ENCODE peak calls at places on chromosomes 6 and 20, in five cellular contexts. C is thoracic aorta, Q is PC-9, K is ovary, X is A673. Y is an unnamed sample.

GRCh38 chr6:71134929-71135642 is 153.5 kb upstream of the OGFRL1 start:
- DNase-seq in K (no peak), X (no peak), Q (no peak), C (no peak), Y (no peak)

GRCh38 chr6:56752009-56752408 is 109.3 kb upstream of the DST start:
- DNase-seq in Q (no peak), X (peak), K (no peak), C (no peak), Y (no peak)

GRCh38 chr20:59829415-59830106 is 103.9 kb downstream of the SYCP2 start:
- DNase-seq in Q (no peak), C (no peak), X (no peak), K (no peak), Y (no peak)

GRCh38 chr6:32700391-32701040 is 34.1 kb upstream of the HLA-DQB1 start:
- DNase-seq in C (no peak), K (peak), Q (peak), X (peak), Y (peak)

GRCh38 chr6:49915035-49915434 is 48.7 kb upstream of the CRISP1 start:
- DNase-seq in Q (no peak), K (no peak), X (peak), C (no peak), Y (no peak)

GRCh38 chr20:33466303-33466646 is 22.7 kb upstream of the SNTA1 start:
- DNase-seq in X (no peak), Q (no peak), K (no peak), C (no peak), Y (no peak)

GRCh38 chr6:33633462-33634158 is 12.5 kb downstream of the ITPR3 start:
- DNase-seq in Q (no peak), C (no peak), X (peak), K (peak), Y (peak)

GRCh38 chr20:49769125-49769581 is 43.5 kb upstream of the SLC9A8 start:
- DNase-seq in X (no peak), Q (no peak), K (no peak), C (no peak), Y (no peak)

GRCh38 chr20:21099653-21100589 is 6.2 kb downstream of the LINC00237 start:
- DNase-seq in C (no peak), Q (no peak), X (peak), K (no peak), Y (peak)

GRCh38 chr20:24535956-24536730 is 66.7 kb downstream of the SYNDIG1 start:
- DNase-seq in Q (no peak), C (no peak), X (no peak), K (no peak), Y (no peak)

GRCh38 chr20:48584391-48585249 is 243.2 kb downstream of the PREX1 start:
- DNase-seq in C (no peak), X (no peak), K (no peak), Q (no peak), Y (no peak)

GRCh38 chr6:5094327-5094726 is 9.2 kb downstream of the PPP1R3G start:
- DNase-seq in X (no peak), Q (peak), C (no peak), K (no peak), Y (no peak)

GRCh38 chr6:13566500-13566899 is 7.9 kb upstream of the SIRT5 start:
- DNase-seq in X (no peak), Q (no peak), C (no peak), K (no peak), Y (no peak)

GRCh38 chr6:166257911-166258318 is 50.3 kb downstream of the PRR18 start:
- DNase-seq in Q (no peak), K (no peak), X (no peak), C (no peak), Y (no peak)

GRCh38 chr6:43468748-43469681 is 8.4 kb upstream of the TJAP1 start:
- DNase-seq in Q (no peak), X (no peak), K (no peak), C (no peak), Y (no peak)

GRCh38 chr6:104525677-104526322 is 333.9 kb downstream of the HACE1 start:
- DNase-seq in C (peak), X (peak), K (peak), Q (peak), Y (peak)

GRCh38 chr20:22403860-22404608 is 180.3 kb downstream of the FOXA2 start:
- DNase-seq in Q (no peak), C (no peak), X (no peak), K (no peak), Y (no peak)

GRCh38 chr6:75266716-75267291 is 17.8 kb downstream of the TMEM30A start:
- DNase-seq in X (peak), K (no peak), Q (peak), C (no peak), Y (peak)

GRCh38 chr20:19850190-19850533 is 92.1 kb downstream of the RIN2 start:
- DNase-seq in C (no peak), X (no peak), Q (no peak), K (no peak), Y (no peak)

GRCh38 chr20:11329271-11329670 is 588.4 kb upstream of the BTBD3 start:
- DNase-seq in K (no peak), C (no peak), Q (no peak), X (no peak), Y (no peak)

DNA sequence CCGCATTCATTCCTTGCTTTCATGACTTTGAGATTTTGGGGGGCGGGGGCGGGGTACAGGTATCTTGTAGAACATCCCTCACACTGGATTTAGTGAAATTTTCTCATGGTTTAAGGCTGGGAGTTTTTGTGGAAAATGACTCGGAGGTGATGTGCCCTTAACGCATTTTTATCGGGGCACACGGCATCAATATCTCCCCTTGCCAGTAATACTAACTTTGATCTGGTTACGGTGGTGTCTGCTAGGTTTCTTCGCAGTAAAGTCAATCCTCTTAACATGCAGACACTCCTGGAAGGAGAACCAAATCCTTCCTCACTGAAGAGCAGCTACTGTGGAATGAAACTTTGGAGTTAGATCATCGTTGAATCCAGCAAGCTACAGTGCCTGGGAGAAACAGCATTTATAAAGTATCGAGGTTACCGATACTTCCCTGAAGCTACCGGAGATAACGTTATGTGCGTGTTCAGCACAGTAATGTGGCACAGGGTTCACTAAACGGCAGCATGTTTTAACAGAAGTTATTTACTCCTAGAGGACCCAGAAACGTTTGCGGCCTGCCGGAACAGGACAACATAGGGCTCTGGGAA is 1.2 kb upstream of the DYNLRB1 start:
- DNase-seq in X (no peak), Q (no peak), C (no peak), K (no peak), Y (no peak)
- TF ChIP-seq CTCF in X (no peak), Q (no peak), C (no peak), K (no peak), Y (no peak)

DNA sequence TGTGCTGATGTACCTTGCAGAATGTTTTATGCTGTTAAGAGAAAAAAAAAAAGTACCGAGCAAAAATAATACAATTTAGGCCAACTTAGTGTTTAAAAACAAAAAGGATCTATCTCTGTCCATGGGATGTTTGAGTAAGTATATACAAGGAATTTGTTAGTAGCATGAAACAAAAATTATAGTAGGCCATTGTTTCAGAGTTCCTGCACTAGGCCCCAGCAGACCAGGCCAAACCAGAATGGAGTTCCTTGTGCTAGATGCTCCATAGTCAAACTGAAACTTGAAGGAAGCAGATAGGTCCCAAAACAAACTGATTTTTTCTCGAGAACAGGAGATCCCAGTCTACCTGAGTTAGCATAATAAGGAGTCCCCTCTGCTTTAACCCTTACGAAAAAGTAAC is 72.5 kb downstream of the SNX9 start:
- DNase-seq in X (no peak), K (no peak), Q (no peak), C (no peak), Y (no peak)
- H3K27ac ChIP-seq in X (no peak), K (no peak), Q (no peak), C (no peak), Y (no peak)

DNA sequence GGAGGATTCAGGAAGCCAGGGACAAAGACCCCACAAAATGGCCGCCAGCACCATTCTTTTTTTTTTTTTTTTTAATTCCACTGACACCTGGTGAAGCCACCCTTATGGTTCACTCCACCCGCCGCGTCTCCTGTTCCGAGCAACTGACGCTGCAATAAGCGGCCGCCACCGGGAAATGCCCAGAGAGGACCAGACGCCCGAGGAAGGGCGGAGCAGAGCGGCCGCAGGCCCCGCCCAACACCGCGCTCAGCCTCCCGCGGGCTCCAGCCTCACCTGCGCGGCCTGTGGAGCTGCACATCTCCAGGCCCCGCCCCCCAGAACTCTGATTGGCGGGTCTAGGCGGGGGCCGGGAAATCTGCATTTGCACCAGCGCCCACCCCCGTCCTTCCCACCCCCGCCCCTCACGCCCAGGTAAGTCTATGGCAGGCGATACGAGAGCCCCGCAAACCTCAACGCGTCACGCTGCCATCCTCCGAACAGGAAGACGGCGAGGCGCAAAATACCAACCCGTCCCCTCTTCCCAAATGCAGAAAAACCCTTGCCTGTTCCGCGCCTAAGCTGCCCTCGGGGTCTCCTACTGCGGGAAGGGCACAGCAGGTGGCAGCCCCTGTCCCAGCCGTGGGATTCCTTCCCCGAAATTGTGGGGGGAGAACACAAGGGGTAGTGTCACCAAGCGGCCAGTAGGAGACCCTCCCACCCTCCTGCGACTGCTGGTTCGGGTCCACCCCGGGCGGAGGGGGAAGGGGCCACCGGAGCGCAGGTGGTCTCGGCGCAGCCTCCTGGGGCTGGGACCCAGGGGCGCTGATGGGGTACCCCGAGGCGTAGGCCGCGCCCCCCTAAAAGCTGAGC is 948 bp downstream of the ATP9A start:
- DNase-seq in C (no peak), Q (peak), K (peak), X (peak), Y (peak)
- TF ChIP-seq CTCF in C (peak), Q (peak), K (no peak), X (peak), Y (peak)

GRCh38 chr6:106749611-106750010 is 120.2 kb downstream of the QRSL1 start:
- DNase-seq in Q (no peak), C (no peak), K (no peak), X (no peak), Y (no peak)
- H3K27ac ChIP-seq in Q (no peak), C (no peak), K (no peak), X (no peak), Y (peak)

GRCh38 chr6:139278190-139278589 is 13.6 kb downstream of the TXLNB start:
- DNase-seq in C (no peak), K (no peak), Q (peak), X (no peak), Y (no peak)

GRCh38 chr6:139282684-139283083 is 9.1 kb downstream of the TXLNB start:
- DNase-seq in Q (no peak), C (no peak), K (no peak), X (no peak), Y (no peak)

DNA sequence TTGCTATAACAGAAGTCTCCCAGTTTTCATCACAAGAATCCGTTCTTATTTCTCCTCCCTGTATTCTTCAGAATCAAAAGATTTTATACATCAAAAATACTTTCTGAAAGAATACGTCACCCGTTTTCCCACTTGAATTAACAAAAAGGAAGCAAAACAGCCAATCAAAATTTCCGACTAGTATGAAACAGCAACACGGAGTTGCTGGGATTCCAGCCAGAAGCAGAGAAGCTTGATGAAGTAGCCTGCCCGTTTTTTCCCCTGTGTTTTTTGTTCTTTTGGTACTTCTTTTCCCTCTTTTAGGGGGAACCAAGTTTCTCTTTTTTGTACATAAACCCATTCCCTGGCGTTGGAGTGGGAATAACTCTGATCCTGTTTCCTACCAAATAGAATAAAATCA is 14.6 kb downstream of the TXLNB start:
- DNase-seq in K (no peak), Q (no peak), C (peak), X (no peak), Y (no peak)
- TF ChIP-seq CTCF in K (no peak), Q (no peak), C (no peak), X (no peak), Y (no peak)

DNA sequence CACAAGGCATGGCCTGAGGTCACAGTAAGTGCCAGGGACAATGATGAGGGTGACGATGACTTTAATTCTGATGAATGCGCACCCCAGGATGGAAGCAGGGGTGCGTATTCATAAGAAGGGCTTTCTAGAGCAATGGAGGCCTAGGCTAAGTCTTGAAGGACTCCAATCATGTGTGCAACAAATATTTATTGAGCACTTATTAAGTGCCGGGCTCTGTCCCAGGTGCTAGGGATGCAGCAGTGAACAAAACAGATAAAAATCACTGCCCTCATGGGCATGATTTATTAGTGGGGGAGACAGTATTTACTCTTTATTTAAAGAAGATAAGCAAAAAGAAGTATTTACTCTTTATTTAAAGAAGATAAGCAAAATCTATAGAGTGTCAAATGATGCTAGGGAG is 198.2 kb upstream of the KCNG1 start:
- DNase-seq in Q (no peak), X (no peak), K (no peak), C (no peak), Y (no peak)
- H3K27ac ChIP-seq in Q (peak), X (no peak), K (no peak), C (no peak), Y (no peak)